ENCODE peak calls at places on chromosome 7, in nine cellular contexts. C, T, O, N, E, D, S, J and H are unnamed samples.

GRCh38 chr7:78111384-78111783 is 312.8 kb downstream of the PHTF2 start:
- DNase-seq in O (no peak), N (no peak), J (no peak), C (no peak), T (no peak), D (no peak), S (peak), E (no peak), H (no peak)

GRCh38 chr7:105828141-105828540 is 48.3 kb downstream of the ATXN7L1 start:
- DNase-seq in D (no peak), S (no peak), J (no peak), T (no peak), E (no peak), C (no peak), N (no peak), O (no peak), H (no peak)

GRCh38 chr7:1949681-1950055 is 279.6 kb downstream of the ELFN1 start:
- DNase-seq in C (no peak), O (no peak), D (no peak), J (no peak), S (no peak), T (no peak), N (no peak), E (no peak), H (no peak)

GRCh38 chr7:66315192-66315591 is 110.1 kb downstream of the TPST1 start:
- DNase-seq in D (no peak), N (no peak), E (no peak), T (no peak), O (no peak), J (no peak), S (no peak), C (no peak), H (no peak)

GRCh38 chr7:6022671-6023070 is 8.5 kb upstream of the ANKRD61 start:
- DNase-seq in C (no peak), E (no peak), J (no peak), N (no peak), S (no peak), D (no peak), O (no peak), T (no peak), H (no peak)

GRCh38 chr7:19145429-19146201 is 394 bp upstream of the FERD3L start:
- DNase-seq in C (no peak), E (no peak), N (no peak), J (no peak), O (no peak), T (no peak), S (peak), D (no peak), H (no peak)

GRCh38 chr7:474605-475424 is 44.8 kb downstream of the PDGFA start:
- DNase-seq in C (no peak), D (no peak), S (no peak), O (no peak), J (peak), E (no peak), N (no peak), T (no peak), H (no peak)

GRCh38 chr7:112965506-112965905 is 121.1 kb downstream of the GPR85 start:
- DNase-seq in T (no peak), J (no peak), D (peak), S (no peak), C (no peak), O (no peak), E (no peak), N (no peak), H (no peak)

GRCh38 chr7:47473499-47474210 is 108.3 kb downstream of the TNS3 start:
- DNase-seq in D (no peak), C (no peak), S (no peak), T (no peak), E (no peak), N (no peak), J (no peak), O (no peak), H (no peak)

GRCh38 chr7:39453743-39454355 is 112.4 kb upstream of the YAE1 start:
- DNase-seq in C (peak), O (peak), D (peak), T (peak), E (peak), J (no peak), N (no peak), S (peak), H (no peak)

GRCh38 chr7:157089100-157089510 is 49.6 kb upstream of the UBE3C start:
- DNase-seq in O (no peak), J (no peak), T (no peak), S (no peak), E (no peak), N (no peak), C (no peak), D (no peak), H (no peak)

GRCh38 chr7:107938448-107939250 is 47.7 kb downstream of the DLD start:
- DNase-seq in E (no peak), N (no peak), S (no peak), J (peak), T (no peak), C (no peak), D (peak), O (no peak), H (no peak)

GRCh38 chr7:80014507-80014906 is 120.1 kb upstream of the GNAI1 start:
- DNase-seq in E (peak), C (no peak), N (no peak), O (no peak), J (no peak), D (peak), S (no peak), T (no peak), H (no peak)

GRCh38 chr7:4074407-4074806 is 607.7 kb upstream of the FOXK1 start:
- DNase-seq in O (no peak), N (no peak), C (no peak), E (no peak), T (no peak), D (no peak), S (no peak), J (no peak), H (no peak)

GRCh38 chr7:3112499-3113134 is 69.0 kb upstream of the CARD11 start:
- DNase-seq in T (no peak), O (no peak), D (no peak), E (no peak), N (no peak), C (peak), S (no peak), J (no peak), H (no peak)

GRCh38 chr7:151274936-151275812 is 26.7 kb upstream of the SMARCD3 start:
- DNase-seq in S (no peak), N (no peak), O (no peak), T (no peak), D (no peak), C (no peak), E (no peak), J (no peak), H (no peak)

GRCh38 chr7:138122162-138122561 is 45.9 kb downstream of the AKR1D1 start:
- DNase-seq in N (no peak), T (no peak), S (no peak), C (no peak), J (no peak), O (no peak), E (no peak), D (no peak), H (no peak)

GRCh38 chr7:2688409-2689342 is 674 bp downstream of the AMZ1 start:
- DNase-seq in T (no peak), D (peak), O (no peak), J (no peak), S (no peak), C (peak), E (no peak), N (no peak), H (no peak)

GRCh38 chr7:79968894-79969293 is 165.7 kb upstream of the GNAI1 start:
- DNase-seq in J (no peak), S (no peak), E (no peak), D (no peak), T (no peak), N (no peak), C (no peak), O (no peak), H (no peak)

GRCh38 chr7:121328508-121329459 is at the start of gene WNT16:
- DNase-seq in S (no peak), J (peak), D (peak), O (peak), N (no peak), E (no peak), T (no peak), C (peak), H (no peak)

GRCh38 chr7:22420973-22421635 is 64.2 kb upstream of the RAPGEF5 start:
- DNase-seq in D (no peak), T (no peak), O (no peak), N (no peak), E (no peak), J (no peak), S (peak), C (no peak), H (no peak)

GRCh38 chr7:70554646-70555045 is 577.3 kb upstream of the GALNT17 start:
- DNase-seq in O (no peak), N (no peak), E (no peak), C (no peak), T (no peak), D (no peak), J (no peak), S (no peak), H (no peak)

GRCh38 chr7:150481207-150481920 is 30.9 kb downstream of the GIMAP8 start:
- DNase-seq in E (no peak), O (no peak), C (peak), J (no peak), S (no peak), D (no peak), N (no peak), T (peak), H (no peak)

GRCh38 chr7:31192996-31193395 is 140.9 kb downstream of the ADCYAP1R1 start:
- DNase-seq in T (no peak), C (peak), D (peak), E (peak), N (peak), J (peak), O (peak), S (peak), H (no peak)

GRCh38 chr7:12130664-12131063 is 80.4 kb upstream of the TMEM106B start:
- DNase-seq in D (no peak), N (no peak), T (no peak), E (peak), C (no peak), O (no peak), J (no peak), S (no peak), H (peak)

GRCh38 chr7:80587538-80587937 is 50.9 kb upstream of the CD36 start:
- DNase-seq in D (no peak), T (no peak), S (no peak), C (no peak), O (no peak), E (no peak), J (no peak), N (no peak), H (no peak)